ENCODE peak calls at places on chromosome 1, in six cellular contexts. U, Z, K, B, T and P are unnamed samples.

GRCh38 chr1:36613721-36614120 is 131.0 kb upstream of the CSF3R start:
- DNase-seq in T (no peak), K (no peak), Z (no peak), B (no peak), U (no peak), P (no peak)

GRCh38 chr1:186440584-186440983 is 20.3 kb downstream of the PDC start:
- DNase-seq in Z (peak; percentile 87), U (no peak), K (no peak), B (no peak), T (no peak), P (no peak)

GRCh38 chr1:46181343-46182260 is 5.3 kb upstream of the P3R3URF start:
- DNase-seq in U (no peak), B (no peak), K (no peak), Z (peak; percentile 88), T (no peak), P (no peak)

GRCh38 chr1:182917386-182917785 is 35.6 kb downstream of the SHCBP1L start:
- DNase-seq in Z (no peak), T (no peak), U (no peak), B (no peak), K (no peak), P (no peak)

GRCh38 chr1:240947438-240948224 is 335.7 kb upstream of the GREM2 start:
- DNase-seq in Z (no peak), B (no peak), K (no peak), T (no peak), U (no peak), P (no peak)

GRCh38 chr1:200909071-200909470 is 14.4 kb downstream of the INAVA start:
- DNase-seq in B (no peak), Z (no peak), U (no peak), K (no peak), T (no peak), P (no peak)

GRCh38 chr1:235649722-235650163 is at the start of gene GNG4:
- DNase-seq in Z (no peak), B (peak; percentile 53), U (no peak), T (peak; percentile 21), K (peak; percentile 41), P (no peak)

GRCh38 chr1:205748398-205749093 is 1.4 kb downstream of the NUCKS1 start:
- DNase-seq in T (peak; percentile 11), Z (peak; percentile 56), B (no peak), U (no peak), K (no peak), P (no peak)

GRCh38 chr1:194813109-194813508 is 1626.7 kb upstream of the B3GALT2 start:
- DNase-seq in B (no peak), U (no peak), K (no peak), T (no peak), Z (peak; percentile 44), P (no peak)

GRCh38 chr1:88982055-88982454 is 10.4 kb downstream of the KYAT3 start:
- DNase-seq in T (no peak), U (no peak), K (no peak), B (no peak), Z (peak; percentile 40), P (no peak)

GRCh38 chr1:119254067-119254720 is 113.7 kb upstream of the WARS2 start:
- DNase-seq in K (no peak), U (no peak), T (no peak), B (no peak), Z (peak; percentile 94), P (no peak)

GRCh38 chr1:19710825-19711611 is 46.3 kb downstream of the HTR6 start:
- DNase-seq in T (no peak), B (peak; percentile 64), K (no peak), U (no peak), Z (no peak), P (peak; percentile 93)

GRCh38 chr1:93905734-93906133 is 3.5 kb downstream of the GCLM start:
- DNase-seq in B (no peak), K (no peak), Z (peak; percentile 43), U (no peak), T (no peak), P (no peak)

GRCh38 chr1:198220428-198220827 is 63.6 kb downstream of the NEK7 start:
- DNase-seq in K (no peak), T (no peak), Z (peak; percentile 91), B (no peak), U (no peak), P (no peak)

GRCh38 chr1:176338897-176339296 is 124.1 kb upstream of the PAPPA2 start:
- DNase-seq in U (no peak), Z (no peak), K (no peak), T (no peak), B (no peak), P (no peak)

GRCh38 chr1:214558002-214558770 is 6.8 kb upstream of the PTPN14 start:
- DNase-seq in T (no peak), K (no peak), B (no peak), U (no peak), Z (peak; percentile 92), P (no peak)

GRCh38 chr1:218785928-218786327 is 387.8 kb upstream of the LYPLAL1 start:
- DNase-seq in Z (no peak), B (no peak), T (no peak), K (no peak), U (no peak), P (no peak)

GRCh38 chr1:40392206-40392605 is 18.7 kb downstream of the SMAP2 start:
- DNase-seq in K (no peak), T (no peak), Z (peak; percentile 46), B (no peak), U (no peak), P (no peak)